ENCODE peak calls at places on chromosomes 4 and X, in six cellular contexts. One of them, this sample, is unnamed.

GRCh38 chr4:165631208-165631894 is 241.7 kb upstream of the TLL1 start:
- DNase-seq in pancreas: no peak
- DNase-seq in heart left ventricle: no peak
- DNase-seq in left lung: no peak
- DNase-seq in WERI-Rb-1: no peak
- DNase-seq in kidney: no peak
- DNase-seq in this sample: no peak

GRCh38 chr4:54064317-54065275 is at the start of gene CHIC2:
- DNase-seq in pancreas: peak; percentile 95
- DNase-seq in WERI-Rb-1: peak; percentile 94
- DNase-seq in left lung: peak; percentile 99
- DNase-seq in kidney: peak; percentile 99
- DNase-seq in heart left ventricle: peak; percentile 97
- DNase-seq in this sample: peak; percentile 96

GRCh38 chr4:87848622-87849351 is 16.0 kb downstream of the MEPE start:
- DNase-seq in kidney: no peak
- DNase-seq in left lung: no peak
- DNase-seq in pancreas: peak; percentile 54
- DNase-seq in heart left ventricle: peak; percentile 44
- DNase-seq in WERI-Rb-1: peak; percentile 29
- DNase-seq in this sample: no peak

GRCh38 chrX:93420090-93420489 is 253.3 kb downstream of the NAP1L3 start:
- DNase-seq in pancreas: no peak
- DNase-seq in WERI-Rb-1: no peak
- DNase-seq in left lung: no peak
- DNase-seq in heart left ventricle: no peak
- DNase-seq in kidney: no peak
- DNase-seq in this sample: no peak

GRCh38 chr4:121129606-121130346 is 34.3 kb downstream of the TNIP3 start:
- DNase-seq in kidney: no peak
- DNase-seq in pancreas: no peak
- DNase-seq in WERI-Rb-1: no peak
- DNase-seq in heart left ventricle: no peak
- DNase-seq in left lung: no peak
- DNase-seq in this sample: no peak

GRCh38 chrX:46204721-46205422 is 340.3 kb downstream of the ZNF674 start:
- DNase-seq in kidney: no peak
- DNase-seq in heart left ventricle: no peak
- DNase-seq in WERI-Rb-1: no peak
- DNase-seq in pancreas: no peak
- DNase-seq in left lung: no peak
- DNase-seq in this sample: no peak

GRCh38 chr4:182190306-182190705 is 52.9 kb upstream of the TENM3 start:
- DNase-seq in left lung: no peak
- DNase-seq in heart left ventricle: no peak
- DNase-seq in kidney: no peak
- DNase-seq in pancreas: no peak
- DNase-seq in WERI-Rb-1: peak; percentile 32
- DNase-seq in this sample: no peak

GRCh38 chr4:186266699-186267467 is 894 bp downstream of the F11 start:
- DNase-seq in WERI-Rb-1: no peak
- DNase-seq in left lung: peak; percentile 82
- DNase-seq in kidney: no peak
- DNase-seq in heart left ventricle: no peak
- DNase-seq in pancreas: peak; percentile 57
- DNase-seq in this sample: no peak

GRCh38 chr4:84482564-84483563 is 16.2 kb downstream of the NKX6-1 start:
- DNase-seq in left lung: peak; percentile 79
- DNase-seq in heart left ventricle: peak; percentile 29
- DNase-seq in WERI-Rb-1: no peak
- DNase-seq in kidney: peak; percentile 75
- DNase-seq in pancreas: no peak
- DNase-seq in this sample: no peak

DNA sequence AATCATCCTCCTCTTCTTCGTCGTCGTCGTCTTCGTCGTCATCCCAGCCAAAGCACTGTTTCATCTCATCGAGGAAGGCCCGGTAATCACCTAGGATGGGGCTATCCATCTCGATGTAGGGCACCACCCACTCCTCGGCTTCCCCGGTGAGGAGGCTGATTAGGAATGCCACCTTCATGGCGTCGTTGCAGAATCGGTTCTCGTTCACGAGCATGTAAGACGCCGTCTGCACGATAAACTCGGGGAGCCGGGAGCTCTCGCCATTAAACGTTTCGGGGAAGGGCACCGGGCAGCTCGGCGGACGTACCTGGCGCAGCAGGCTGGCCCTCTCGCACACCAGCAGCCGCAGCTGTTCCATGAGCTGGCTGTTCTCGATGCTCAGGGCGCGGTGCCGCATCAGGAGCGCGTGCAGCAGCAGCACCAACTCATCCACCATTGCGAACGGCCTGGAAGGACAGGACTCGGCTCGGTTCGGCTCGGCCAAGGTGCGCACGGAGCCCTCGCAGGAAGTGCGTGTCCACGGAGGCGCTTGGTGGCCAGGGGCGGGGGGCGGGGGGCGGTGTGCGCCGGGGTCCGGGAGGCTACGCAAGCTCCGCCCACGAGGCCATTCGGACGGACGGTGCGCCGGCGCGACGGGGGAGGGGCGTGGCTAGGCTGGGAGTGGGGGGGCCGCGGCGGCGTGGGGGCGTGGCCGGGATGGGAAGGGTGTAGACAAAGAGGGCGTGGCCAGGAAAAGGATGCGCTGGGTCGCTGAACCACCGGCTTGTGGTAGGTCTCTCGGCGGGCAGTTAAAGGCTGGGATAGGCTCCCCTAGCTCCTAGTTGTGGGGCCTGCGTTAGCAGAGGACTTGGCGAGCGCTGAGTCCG is at the start of gene LDOC1:
- DNase-seq in heart left ventricle: peak; percentile 61
- DNase-seq in left lung: peak; percentile 82
- DNase-seq in kidney: peak; percentile 91
- DNase-seq in WERI-Rb-1: no peak
- DNase-seq in pancreas: peak; percentile 78
- DNase-seq in this sample: peak; percentile 77
- H3K4me3 ChIP-seq in heart left ventricle: peak within 1 kb of the TSS; percentile 54
- H3K4me3 ChIP-seq in left lung: peak within 1 kb of the TSS; percentile 46
- H3K4me3 ChIP-seq in kidney: peak within 1 kb of the TSS; percentile 78
- H3K4me3 ChIP-seq in WERI-Rb-1: no peak within 1 kb of the TSS
- H3K4me3 ChIP-seq in pancreas: peak within 1 kb of the TSS; percentile 26
- H3K4me3 ChIP-seq in this sample: peak within 1 kb of the TSS; percentile 55

DNA sequence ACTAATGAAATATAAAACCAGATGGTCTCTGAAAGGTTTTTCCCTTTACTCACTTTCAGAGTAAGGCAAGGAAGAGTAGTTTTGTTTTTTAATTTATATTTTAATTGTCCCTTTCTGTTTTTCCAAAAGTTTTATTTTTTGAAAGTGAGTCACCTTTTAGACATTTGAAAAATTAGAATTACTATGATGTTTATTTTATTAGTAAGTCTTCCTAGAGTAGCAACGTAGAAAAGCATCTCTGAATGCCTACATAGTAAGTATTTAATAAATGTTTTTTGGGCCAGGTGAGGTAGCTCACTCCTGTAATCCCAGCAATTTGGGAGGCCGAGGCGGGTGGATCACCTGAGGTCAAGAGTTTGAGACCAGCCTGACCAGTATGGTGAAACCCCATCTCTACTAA is 51.1 kb downstream of the TET2 start:
- DNase-seq in pancreas: no peak
- DNase-seq in kidney: no peak
- DNase-seq in heart left ventricle: no peak
- DNase-seq in left lung: no peak
- DNase-seq in WERI-Rb-1: no peak
- DNase-seq in this sample: no peak
- H3K27ac ChIP-seq in pancreas: no peak overlapping the region
- H3K27ac ChIP-seq in kidney: no peak overlapping the region
- H3K27ac ChIP-seq in heart left ventricle: no peak overlapping the region
- H3K27ac ChIP-seq in left lung: peak overlapping the region; percentile 84
- H3K27ac ChIP-seq in WERI-Rb-1: no peak overlapping the region
- H3K27ac ChIP-seq in this sample: no peak overlapping the region

DNA sequence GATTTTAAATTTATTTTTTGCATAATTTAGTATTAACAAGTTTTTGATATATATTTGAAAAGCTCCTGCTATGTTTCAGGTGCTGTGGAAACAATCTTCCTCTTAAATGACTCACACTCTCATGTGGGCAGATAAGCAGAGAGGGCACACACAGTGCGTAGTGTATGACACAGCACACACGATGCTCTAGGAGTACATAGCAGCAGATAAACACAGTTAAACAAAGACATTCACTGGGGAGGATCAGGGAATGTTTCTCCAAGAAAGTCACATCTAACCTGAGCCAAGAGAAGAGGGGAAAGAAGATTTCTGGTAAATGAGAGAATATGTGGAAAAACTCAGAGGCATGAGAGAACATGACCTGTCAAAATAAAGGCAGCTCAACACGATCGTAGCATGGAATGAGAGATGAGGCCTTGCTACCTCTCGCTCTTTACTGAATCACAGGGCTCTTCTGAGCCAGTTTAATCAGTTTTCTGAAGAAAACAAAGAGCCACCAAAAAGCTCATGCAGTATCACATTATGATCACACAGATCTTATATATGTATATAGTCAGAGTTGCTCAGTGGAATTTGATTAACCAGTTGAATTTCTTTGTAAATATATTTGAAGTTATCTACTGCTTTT is 251.0 kb downstream of the ANK2 start:
- DNase-seq in heart left ventricle: peak; percentile 52
- DNase-seq in left lung: no peak
- DNase-seq in kidney: no peak
- DNase-seq in pancreas: no peak
- DNase-seq in WERI-Rb-1: no peak
- DNase-seq in this sample: no peak
- H3K4me3 ChIP-seq in heart left ventricle: no peak overlapping the region
- H3K4me3 ChIP-seq in left lung: no peak overlapping the region
- H3K4me3 ChIP-seq in kidney: no peak overlapping the region
- H3K4me3 ChIP-seq in pancreas: no peak overlapping the region
- H3K4me3 ChIP-seq in WERI-Rb-1: no peak overlapping the region
- H3K4me3 ChIP-seq in this sample: no peak overlapping the region

GRCh38 chr4:20529681-20530080 is 170.6 kb upstream of the PACRGL start:
- DNase-seq in heart left ventricle: no peak
- DNase-seq in kidney: no peak
- DNase-seq in WERI-Rb-1: no peak
- DNase-seq in left lung: no peak
- DNase-seq in pancreas: no peak
- DNase-seq in this sample: no peak
- H3K27ac ChIP-seq in heart left ventricle: no peak overlapping the region
- H3K27ac ChIP-seq in kidney: no peak overlapping the region
- H3K27ac ChIP-seq in WERI-Rb-1: no peak overlapping the region
- H3K27ac ChIP-seq in left lung: no peak overlapping the region
- H3K27ac ChIP-seq in pancreas: no peak overlapping the region
- H3K27ac ChIP-seq in this sample: no peak overlapping the region

DNA sequence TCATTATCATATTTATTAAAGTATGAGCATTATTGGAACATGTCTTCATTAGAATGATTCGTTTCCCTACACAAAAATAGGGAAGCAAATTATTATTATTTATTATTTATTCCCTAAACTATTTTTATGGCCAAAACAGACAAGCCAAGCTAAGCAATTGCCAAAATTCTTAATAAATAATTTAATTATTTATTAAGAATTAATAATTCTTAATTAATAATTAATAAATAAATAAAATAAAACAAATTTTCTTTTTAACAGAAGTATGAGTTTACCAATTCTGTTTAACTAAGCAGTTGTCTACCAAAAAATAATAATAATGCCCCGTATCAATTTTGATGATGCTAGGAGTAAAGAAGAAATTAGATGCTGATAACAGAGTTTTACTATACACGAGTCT is 1080.8 kb upstream of the AGA start:
- DNase-seq in kidney: no peak
- DNase-seq in left lung: no peak
- DNase-seq in heart left ventricle: no peak
- DNase-seq in pancreas: no peak
- DNase-seq in WERI-Rb-1: no peak
- DNase-seq in this sample: no peak
- H3K4me3 ChIP-seq in kidney: no peak overlapping the region
- H3K4me3 ChIP-seq in left lung: no peak overlapping the region
- H3K4me3 ChIP-seq in heart left ventricle: no peak overlapping the region
- H3K4me3 ChIP-seq in pancreas: no peak overlapping the region
- H3K4me3 ChIP-seq in WERI-Rb-1: no peak overlapping the region
- H3K4me3 ChIP-seq in this sample: no peak overlapping the region

This sample was measured in suprapubic skin.